ENCODE peak calls at places on chromosomes 2 and 18, in five cellular contexts. J, P, U, Y and A are unnamed samples.

GRCh38 chr2:127000194-127000593 is 101.5 kb downstream of the TEX51 start:
- DNase-seq in J (no peak), P (no peak), U (no peak), Y (no peak), A (no peak)

GRCh38 chr2:181371782-181372292 is 85.3 kb upstream of the ITGA4 start:
- DNase-seq in J (peak), P (peak), U (no peak), Y (no peak), A (peak)

GRCh38 chr2:9020267-9020666 is 16.8 kb upstream of the MBOAT2 start:
- DNase-seq in J (no peak), P (no peak), U (no peak), Y (no peak), A (no peak)

GRCh38 chr2:10135296-10136089 is 13.0 kb downstream of the RRM2 start:
- DNase-seq in J (peak), P (no peak), U (no peak), Y (no peak), A (no peak)

GRCh38 chr18:50614838-50615237 is 55.0 kb downstream of the MAPK4 start:
- DNase-seq in J (no peak), P (no peak), U (no peak), Y (peak), A (no peak)

GRCh38 chr2:73908689-73909652 is 16.2 kb downstream of the ACTG2 start:
- DNase-seq in J (peak), P (no peak), U (no peak), Y (no peak), A (no peak)

GRCh38 chr2:174840436-174840835 is 76.2 kb upstream of the CHRNA1 start:
- DNase-seq in J (peak), P (no peak), U (no peak), Y (no peak), A (no peak)

GRCh38 chr2:237154050-237154638 is 68.5 kb downstream of the COPS8 start:
- DNase-seq in J (peak), P (peak), U (peak), Y (no peak), A (no peak)

GRCh38 chr2:156765450-156765849 is 329.3 kb downstream of the GPD2 start:
- DNase-seq in J (no peak), P (no peak), U (no peak), Y (no peak), A (no peak)

GRCh38 chr18:74153793-74154192 is 5.5 kb downstream of the TIMM21 start:
- DNase-seq in J (peak), P (no peak), U (no peak), Y (no peak), A (no peak)

GRCh38 chr18:74153377-74153776 is 5.1 kb downstream of the TIMM21 start:
- DNase-seq in J (peak), P (no peak), U (no peak), Y (no peak), A (no peak)

GRCh38 chr18:74152270-74152669 is 3.9 kb downstream of the TIMM21 start:
- DNase-seq in J (no peak), P (no peak), U (no peak), Y (no peak), A (no peak)

GRCh38 chr18:74155276-74155675 is 7.0 kb downstream of the TIMM21 start:
- DNase-seq in J (peak), P (no peak), U (no peak), Y (no peak), A (no peak)

GRCh38 chr18:74152906-74153305 is 4.6 kb downstream of the TIMM21 start:
- DNase-seq in J (no peak), P (no peak), U (no peak), Y (no peak), A (no peak)
- TF ChIP-seq CTCF in J (no peak), P (peak), U (no peak), Y (no peak), A (peak)

GRCh38 chr2:207227749-207228145 is 62.0 kb upstream of the KLF7 start:
- DNase-seq in J (no peak), P (no peak), U (no peak), Y (no peak), A (no peak)
- H3K4me3 ChIP-seq in J (no peak), P (no peak), U (no peak), Y (no peak), A (no peak)

DNA sequence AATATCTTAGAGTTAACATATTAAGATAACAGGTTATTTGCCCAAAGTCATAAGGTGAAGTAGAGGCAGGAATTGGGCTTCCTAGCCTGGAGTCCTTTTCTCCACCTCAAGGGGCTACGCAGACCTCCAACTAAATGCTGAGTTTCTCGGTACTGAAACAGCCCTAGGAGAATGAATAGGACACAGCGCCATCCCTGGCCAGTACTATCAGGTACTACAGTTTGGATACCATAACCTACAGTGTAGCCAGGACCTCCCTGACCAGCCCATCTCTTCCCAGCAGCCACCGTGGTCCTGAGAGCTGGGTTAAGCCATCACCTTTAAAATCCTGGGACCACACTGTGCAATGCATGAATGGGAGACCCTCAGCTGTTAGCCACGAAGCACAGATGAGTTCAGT is 15.7 kb downstream of the CASP8 start:
- DNase-seq in J (no peak), P (no peak), U (no peak), Y (no peak), A (no peak)
- TF ChIP-seq CTCF in J (no peak), P (peak), U (no peak), Y (no peak), A (no peak)

GRCh38 chr2:41840702-41841551 is 206.9 kb upstream of the PKDCC start:
- DNase-seq in J (peak), P (peak), U (peak), Y (peak), A (peak)
- H3K4me3 ChIP-seq in J (peak), P (peak), U (peak), Y (peak), A (peak)

DNA sequence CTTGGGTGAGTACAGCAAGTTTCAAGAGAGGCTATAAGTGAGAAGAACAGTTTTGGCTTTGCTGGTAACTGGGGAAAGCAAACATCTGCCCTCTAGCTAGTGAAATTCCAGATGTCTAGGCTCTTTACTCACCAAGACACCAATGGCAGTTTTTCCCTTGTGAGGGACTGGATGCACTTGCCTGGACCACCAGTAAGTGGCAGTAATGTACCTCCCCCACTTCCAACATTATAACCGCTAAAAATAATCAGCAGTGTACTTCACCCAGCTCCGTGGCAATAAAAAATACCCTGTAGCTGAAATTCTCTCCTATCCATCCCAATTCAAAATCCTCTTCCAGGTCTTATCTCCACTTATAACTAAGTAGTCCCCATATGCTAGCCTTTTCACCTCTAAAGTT is 383.9 kb downstream of the ARHGAP15 start:
- DNase-seq in J (peak), P (peak), U (peak), Y (no peak), A (peak)
- TF ChIP-seq CTCF in J (peak), P (peak), U (peak), Y (peak), A (peak)

GRCh38 chr2:46193855-46194254 is 103.4 kb upstream of the EPAS1 start:
- DNase-seq in J (no peak), P (no peak), U (no peak), Y (no peak), A (no peak)

GRCh38 chr2:46196871-46197462 is 100.2 kb upstream of the EPAS1 start:
- DNase-seq in J (no peak), P (no peak), U (no peak), Y (no peak), A (no peak)

GRCh38 chr2:46193356-46193755 is 103.9 kb upstream of the EPAS1 start:
- DNase-seq in J (no peak), P (no peak), U (no peak), Y (no peak), A (no peak)

GRCh38 chr2:46195819-46196218 is 101.4 kb upstream of the EPAS1 start:
- DNase-seq in J (no peak), P (no peak), U (no peak), Y (no peak), A (no peak)

GRCh38 chr2:46194856-46195255 is 102.4 kb upstream of the EPAS1 start:
- DNase-seq in J (no peak), P (no peak), U (no peak), Y (no peak), A (no peak)
- H3K4me3 ChIP-seq in J (no peak), P (no peak), U (no peak), Y (no peak), A (no peak)

GRCh38 chr2:120177973-120178372 is 45.2 kb downstream of the TMEM185B start:
- DNase-seq in J (no peak), P (peak), U (no peak), Y (no peak), A (no peak)

GRCh38 chr2:120176526-120176925 is 46.7 kb downstream of the TMEM185B start:
- DNase-seq in J (no peak), P (no peak), U (no peak), Y (no peak), A (no peak)

GRCh38 chr2:120175000-120175581 is 48.1 kb downstream of the TMEM185B start:
- DNase-seq in J (peak), P (peak), U (peak), Y (no peak), A (peak)

GRCh38 chr2:120180066-120180465 is 43.1 kb downstream of the TMEM185B start:
- DNase-seq in J (no peak), P (no peak), U (no peak), Y (no peak), A (no peak)

GRCh38 chr2:120177011-120177621 is 46.1 kb downstream of the TMEM185B start:
- DNase-seq in J (no peak), P (peak), U (no peak), Y (peak), A (no peak)
- TF ChIP-seq CTCF in J (no peak), P (peak), U (no peak), Y (peak), A (no peak)

DNA sequence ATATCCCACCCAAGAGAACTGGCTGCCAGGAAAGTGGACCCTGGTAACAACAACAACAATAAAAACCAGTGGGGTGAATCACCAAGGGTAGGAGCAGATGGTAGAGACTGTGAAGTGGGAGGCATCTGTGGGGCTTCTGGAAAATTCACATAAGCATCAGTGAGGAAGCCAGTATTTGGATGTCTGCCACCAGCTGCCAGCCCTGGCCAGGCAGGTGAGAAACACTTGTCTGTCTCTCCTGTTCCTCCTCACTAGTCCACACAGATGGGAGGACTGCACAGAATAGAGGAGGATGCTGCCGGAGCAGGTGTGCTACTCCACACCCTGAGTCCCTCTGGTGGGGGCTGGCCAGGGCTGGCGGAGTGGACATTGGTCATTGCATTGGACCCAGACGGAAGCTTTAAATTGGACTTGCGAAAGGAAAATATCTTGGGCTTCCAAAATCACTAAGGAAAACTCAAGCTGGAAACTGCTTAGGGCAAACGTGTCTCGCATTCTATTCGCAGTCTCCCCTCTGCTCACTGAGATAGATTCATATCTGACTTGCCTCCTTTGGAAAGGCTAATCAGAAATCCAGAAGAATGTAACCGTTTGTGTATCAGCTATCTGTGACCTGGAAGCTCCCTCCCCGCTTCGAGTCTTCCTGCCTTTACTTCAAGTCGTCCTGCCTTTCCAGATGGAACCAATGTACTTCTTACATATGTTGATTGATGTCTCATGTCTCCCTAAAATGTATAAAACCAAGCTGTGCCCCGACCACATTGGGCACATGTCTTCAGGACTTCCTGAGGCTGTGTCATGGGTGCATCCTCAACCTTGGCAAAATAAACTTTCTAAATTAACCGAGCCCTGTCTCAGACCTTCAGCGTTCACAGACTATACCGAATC is 69.1 kb downstream of the NAB1 start:
- DNase-seq in J (peak), P (no peak), U (no peak), Y (no peak), A (no peak)
- H3K4me3 ChIP-seq in J (no peak), P (no peak), U (no peak), Y (no peak), A (no peak)

GRCh38 chr2:240836781-240837467 is 16.9 kb upstream of the KIF1A start:
- DNase-seq in J (peak), P (no peak), U (no peak), Y (no peak), A (no peak)

GRCh38 chr2:240835528-240835927 is 15.5 kb upstream of the KIF1A start:
- DNase-seq in J (no peak), P (no peak), U (no peak), Y (no peak), A (no peak)

GRCh38 chr2:240839152-240840143 is 19.4 kb upstream of the KIF1A start:
- DNase-seq in J (peak), P (no peak), U (no peak), Y (no peak), A (no peak)

GRCh38 chr2:240837621-240838020 is 17.6 kb upstream of the KIF1A start:
- DNase-seq in J (no peak), P (no peak), U (no peak), Y (no peak), A (no peak)

GRCh38 chr2:240840435-240841060 is 20.5 kb upstream of the KIF1A start:
- DNase-seq in J (peak), P (peak), U (peak), Y (no peak), A (peak)
- TF ChIP-seq CTCF in J (peak), P (peak), U (peak), Y (peak), A (peak)

DNA sequence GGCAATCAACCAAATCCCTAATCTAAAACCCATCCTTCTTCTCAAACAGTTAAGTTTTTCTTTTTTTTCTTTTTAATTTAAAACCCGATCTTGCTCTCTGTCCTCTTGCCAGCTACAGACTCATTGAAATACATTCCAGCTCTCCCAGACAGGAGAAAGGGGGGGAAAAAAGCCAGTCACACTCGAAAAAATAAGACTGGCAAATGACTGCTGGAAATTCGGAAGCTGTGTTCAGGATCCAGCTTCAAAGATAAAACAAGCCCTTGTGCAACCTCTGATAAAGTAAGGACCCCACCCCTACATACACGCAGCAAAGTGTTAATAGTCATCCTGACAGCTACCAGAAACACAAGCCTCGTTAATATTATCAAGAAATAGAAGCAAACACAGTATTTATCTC is 1.2 kb downstream of the LRRTM4 start:
- DNase-seq in J (no peak), P (no peak), U (no peak), Y (no peak), A (no peak)
- H3K4me3 ChIP-seq in J (peak), P (no peak), U (no peak), Y (no peak), A (no peak)